ENCODE peak calls at places on chromosomes 5 and 9, in six cellular contexts. Z is SK-N-SH, K is breast epithelium, G is AG04450, R is right atrium auricular region, F is cardiac muscle cell. P is an unnamed sample.

GRCh38 chr9:122053951-122054350 is 39.2 kb downstream of the TTLL11 start:
- DNase-seq in Z (no peak), K (no peak), G (no peak), R (no peak), F (no peak), P (no peak)

GRCh38 chr5:53262348-53262970 is 152.9 kb upstream of the MOCS2 start:
- DNase-seq in Z (peak; percentile 2), K (no peak), G (no peak), R (no peak), F (peak; percentile 80), P (no peak)

GRCh38 chr9:91163773-91164471 is 197.8 kb downstream of the AUH start:
- DNase-seq in Z (no peak), K (no peak), G (no peak), R (peak; percentile 55), F (no peak), P (no peak)

GRCh38 chr5:15621094-15621493 is 121.1 kb downstream of the FBXL7 start:
- DNase-seq in Z (no peak), K (no peak), G (no peak), R (no peak), F (peak; percentile 67), P (no peak)

GRCh38 chr9:14215614-14216013 is 98.3 kb downstream of the NFIB start:
- DNase-seq in Z (no peak), K (no peak), G (no peak), R (no peak), F (peak; percentile 59), P (no peak)

GRCh38 chr9:117777823-117778222 is 73.6 kb downstream of the TLR4 start:
- DNase-seq in Z (no peak), K (no peak), G (no peak), R (no peak), F (no peak), P (no peak)

GRCh38 chr5:71960196-71960595 is 147.1 kb upstream of the MAP1B start:
- DNase-seq in Z (no peak), K (no peak), G (no peak), R (no peak), F (no peak), P (no peak)

GRCh38 chr5:135986891-135987401 is 32.2 kb upstream of the LECT2 start:
- DNase-seq in Z (no peak), K (no peak), G (no peak), R (no peak), F (no peak), P (no peak)

GRCh38 chr5:147669113-147669869 is 113.2 kb downstream of the JAKMIP2 start:
- DNase-seq in Z (peak; percentile 21), K (no peak), G (no peak), R (no peak), F (no peak), P (no peak)

GRCh38 chr5:147666419-147666818 is 116.1 kb downstream of the JAKMIP2 start:
- DNase-seq in Z (no peak), K (no peak), G (no peak), R (no peak), F (no peak), P (no peak)

GRCh38 chr5:147668385-147668784 is 114.1 kb downstream of the JAKMIP2 start:
- DNase-seq in Z (no peak), K (no peak), G (no peak), R (no peak), F (no peak), P (no peak)

GRCh38 chr5:147670815-147671214 is 111.7 kb downstream of the JAKMIP2 start:
- DNase-seq in Z (no peak), K (no peak), G (no peak), R (no peak), F (no peak), P (no peak)

DNA sequence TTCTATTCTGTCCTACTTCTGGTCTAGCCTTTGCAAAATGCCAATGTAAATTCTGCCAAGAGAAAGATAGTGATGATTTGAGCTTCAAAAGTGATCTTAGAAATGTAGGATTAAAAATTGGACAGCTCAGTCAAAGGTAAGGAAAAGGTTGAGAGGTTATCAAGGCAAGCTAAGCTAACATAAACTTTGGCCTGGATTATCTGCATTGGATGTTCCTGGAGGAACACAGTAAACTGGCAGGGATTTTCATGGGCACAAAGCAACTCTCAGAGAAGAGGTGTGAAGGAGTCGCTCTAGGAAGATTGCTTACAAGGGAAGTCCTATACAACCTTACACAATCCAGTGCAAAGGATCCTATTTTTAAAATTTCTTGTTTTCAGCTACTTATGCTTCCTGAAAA is 115.2 kb downstream of the JAKMIP2 start:
- DNase-seq in Z (no peak), K (no peak), G (no peak), R (no peak), F (no peak), P (no peak)
- H3K27me3 ChIP-seq in Z (no peaks in the 10 kb centered on the region), K (no peaks in the 10 kb centered on the region), G (no peaks in the 10 kb centered on the region), R (no peaks in the 10 kb centered on the region), F (no peaks in the 10 kb centered on the region), P (no peaks in the 10 kb centered on the region)

DNA sequence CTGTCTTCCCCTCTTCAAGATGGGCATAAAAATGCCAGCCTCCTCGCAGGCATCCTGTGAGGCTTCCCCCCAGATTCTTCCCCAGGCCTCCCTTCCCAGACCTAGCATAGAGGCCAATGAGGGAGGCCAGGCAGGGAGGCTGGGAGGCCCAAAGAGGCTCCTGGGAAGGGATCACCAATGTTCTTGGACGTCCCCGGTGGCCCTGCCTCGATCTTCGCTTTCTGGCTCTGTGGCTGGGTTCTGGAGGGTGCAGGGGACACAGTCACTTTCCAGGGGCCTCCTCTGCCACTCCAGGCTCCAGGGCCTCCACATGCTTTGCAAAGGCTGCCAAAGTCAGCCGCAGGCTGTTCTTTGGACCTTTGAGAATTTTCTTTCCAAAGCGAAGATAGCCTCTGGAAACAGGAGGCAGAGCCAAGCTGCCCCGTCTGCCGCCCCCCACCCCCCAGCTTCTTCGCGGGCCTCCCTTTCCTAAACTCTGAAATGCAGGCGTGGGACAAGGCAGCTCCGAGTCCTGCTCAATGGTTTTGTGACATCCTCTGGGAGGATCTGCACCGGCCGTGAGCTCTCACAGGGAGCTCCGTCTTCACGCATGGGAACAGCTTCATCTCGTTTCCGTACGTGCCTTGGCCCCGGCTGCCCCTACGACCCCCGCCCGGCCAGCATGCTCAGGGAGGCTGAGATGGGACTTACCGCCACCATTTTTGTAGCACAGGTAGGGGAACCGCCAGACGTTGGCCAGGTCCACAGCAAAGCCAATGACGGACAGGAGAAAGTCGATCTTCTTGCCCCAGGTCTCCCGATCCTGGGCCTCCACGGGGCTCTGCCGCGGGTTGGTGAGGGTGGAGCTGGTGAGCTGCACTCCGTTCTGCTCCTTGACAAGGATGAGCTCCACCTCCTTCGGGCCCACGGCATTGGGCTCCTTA is 2.8 kb downstream of the SLC6A3 start:
- DNase-seq in Z (no peak), K (no peak), G (no peak), R (no peak), F (no peak), P (no peak)
- H3K27me3 ChIP-seq in Z (peaks cover 78% of the 10 kb centered on the region), K (peaks cover 93% of the 10 kb centered on the region), G (peaks cover 49% of the 10 kb centered on the region), R (peaks cover 23% of the 10 kb centered on the region), F (peaks cover 86% of the 10 kb centered on the region), P (peaks cover 74% of the 10 kb centered on the region)

DNA sequence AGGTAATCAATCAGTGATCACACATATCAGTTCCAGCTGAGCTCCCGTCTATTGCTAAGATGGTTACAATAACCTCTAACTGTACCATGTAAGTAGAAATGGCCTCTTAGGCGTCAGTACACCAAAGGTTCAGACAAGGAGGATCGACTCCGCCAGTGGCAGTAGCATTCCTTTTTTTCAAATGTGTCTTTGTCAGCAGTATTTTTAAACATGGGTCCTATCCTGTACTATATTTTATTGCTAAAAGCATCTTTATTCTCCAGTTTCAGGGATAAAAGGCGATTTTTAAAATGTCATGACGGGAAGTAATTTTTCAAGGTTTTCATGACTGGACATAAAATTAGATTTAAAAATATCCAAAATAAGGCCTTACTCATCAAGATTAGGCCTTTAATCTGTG is 64.8 kb upstream of the TBCA start:
- DNase-seq in Z (no peak), K (no peak), G (no peak), R (no peak), F (no peak), P (no peak)
- H3K27me3 ChIP-seq in Z (no peaks in the 10 kb centered on the region), K (no peaks in the 10 kb centered on the region), G (peaks cover 2% of the 10 kb centered on the region), R (no peaks in the 10 kb centered on the region), F (peaks cover 76% of the 10 kb centered on the region), P (peaks cover 13% of the 10 kb centered on the region)

GRCh38 chr9:37037137-37037743 is 3.2 kb upstream of the PAX5 start:
- DNase-seq in Z (no peak), K (no peak), G (no peak), R (no peak), F (no peak), P (no peak)

GRCh38 chr9:37040508-37041127 is 6.5 kb upstream of the PAX5 start:
- DNase-seq in Z (no peak), K (no peak), G (no peak), R (no peak), F (no peak), P (no peak)

GRCh38 chr9:37037744-37038640 is 3.9 kb upstream of the PAX5 start:
- DNase-seq in Z (peak; percentile 65), K (no peak), G (no peak), R (no peak), F (peak; percentile 30), P (peak; percentile 54)

GRCh38 chr9:37036237-37037136 is 2.4 kb upstream of the PAX5 start:
- DNase-seq in Z (peak; percentile 72), K (no peak), G (no peak), R (no peak), F (peak; percentile 37), P (peak; percentile 61)

DNA sequence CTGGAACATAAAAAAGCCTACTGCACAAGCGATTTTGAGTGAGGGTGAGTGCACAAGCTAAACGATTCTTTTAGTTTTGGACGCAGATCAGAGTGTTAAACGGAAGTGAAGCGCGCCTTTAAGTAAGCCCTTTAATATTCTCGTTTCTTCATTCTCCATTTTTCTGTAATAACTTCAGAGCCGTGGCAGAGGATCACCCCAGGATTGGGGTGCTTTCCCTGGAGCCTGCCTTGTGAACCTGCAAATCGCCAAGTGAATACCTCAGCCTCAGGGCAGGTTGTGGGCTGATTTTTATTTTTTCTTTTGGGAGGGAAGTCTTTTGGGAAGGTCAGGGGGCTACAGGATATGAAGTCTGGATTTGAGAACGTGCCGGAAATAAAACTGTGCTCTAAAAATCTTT is 5.0 kb upstream of the PAX5 start:
- DNase-seq in Z (no peak), K (no peak), G (no peak), R (no peak), F (no peak), P (no peak)
- H3K27me3 ChIP-seq in Z (peaks cover 83% of the 10 kb centered on the region), K (peaks cover 91% of the 10 kb centered on the region), G (peaks cover 93% of the 10 kb centered on the region), R (peaks cover 46% of the 10 kb centered on the region), F (peaks cover 98% of the 10 kb centered on the region), P (peaks cover 52% of the 10 kb centered on the region)

DNA sequence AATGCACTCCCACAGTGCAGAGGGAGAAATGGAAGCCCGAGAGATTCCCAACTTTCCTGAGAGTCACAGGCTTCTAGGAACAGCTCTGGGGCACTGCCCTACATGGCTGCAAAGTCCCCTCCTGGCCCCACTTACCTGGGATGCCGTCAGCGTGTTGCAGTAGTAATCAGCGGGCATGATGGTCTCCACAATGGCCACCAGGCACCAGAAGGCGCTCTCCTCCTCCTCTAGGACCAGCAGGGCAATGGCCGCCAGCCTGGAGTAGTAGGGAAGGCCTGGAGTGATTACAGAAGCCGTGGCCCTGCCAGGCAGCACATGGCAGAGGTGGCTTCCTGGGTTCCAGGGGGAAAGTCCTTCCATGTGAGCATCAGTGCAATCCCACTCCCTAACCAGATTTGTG is 10.7 kb upstream of the CORO2A start:
- DNase-seq in Z (no peak), K (no peak), G (no peak), R (no peak), F (no peak), P (no peak)
- H3K27me3 ChIP-seq in Z (no peaks in the 10 kb centered on the region), K (no peaks in the 10 kb centered on the region), G (no peaks in the 10 kb centered on the region), R (no peaks in the 10 kb centered on the region), F (no peaks in the 10 kb centered on the region), P (no peaks in the 10 kb centered on the region)

DNA sequence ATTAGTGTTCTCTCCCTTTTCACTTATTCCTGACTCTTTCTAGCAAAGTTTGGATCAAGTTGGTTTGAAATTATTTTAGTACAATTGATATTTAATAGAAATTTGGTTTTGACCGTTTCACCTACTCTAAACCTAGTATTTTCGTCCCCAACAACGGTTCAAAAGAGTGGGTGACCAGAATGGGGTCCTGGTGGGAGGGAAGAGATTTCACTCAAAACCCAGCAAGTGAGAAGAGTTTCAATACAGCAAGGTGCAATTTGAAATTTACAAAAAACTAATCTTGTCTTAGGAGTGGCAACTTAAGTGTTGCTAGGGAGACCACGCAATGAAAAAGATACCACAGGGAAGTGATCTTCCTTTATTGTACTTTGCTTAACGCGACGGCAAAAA is 28.5 kb downstream of the NR2F1 start:
- DNase-seq in Z (no peak), K (no peak), G (no peak), R (no peak), F (no peak), P (no peak)
- H3K27me3 ChIP-seq in Z (peaks cover 6% of the 10 kb centered on the region), K (peaks cover 70% of the 10 kb centered on the region), G (peaks cover 21% of the 10 kb centered on the region), R (peaks cover 11% of the 10 kb centered on the region), F (peaks cover 100% of the 10 kb centered on the region), P (peaks cover 14% of the 10 kb centered on the region)

P was measured in psoas muscle.